ENCODE peak calls at places on chromosomes 6 and 20, in nine cellular contexts. U, I, W, E, O, P, B, K and A are unnamed samples.

GRCh38 chr6:118403036-118403435 is 145.1 kb upstream of the PLN start:
- DNase-seq in U (no peak), W (peak; percentile 35), E (no peak), I (no peak), O (no peak), P (no peak), K (no peak), B (no peak), A (no peak)

GRCh38 chr6:115675443-115675842 is 385.2 kb downstream of the FRK start:
- DNase-seq in E (no peak), K (no peak), U (no peak), P (no peak), W (no peak), I (no peak), O (no peak), B (no peak), A (no peak)

GRCh38 chr20:11168026-11168425 is 494.2 kb upstream of the JAG1 start:
- DNase-seq in I (no peak), W (peak; percentile 61), E (no peak), U (no peak), P (no peak), K (no peak), O (peak; percentile 42), B (no peak), A (no peak)

GRCh38 chr6:117200067-117200466 is 65.3 kb upstream of the VGLL2 start:
- DNase-seq in B (no peak), K (no peak), W (no peak), E (no peak), O (no peak), U (no peak), I (peak; percentile 30), P (peak; percentile 5), A (no peak)

GRCh38 chr20:58225490-58226200 is 2.8 kb downstream of the ANKRD60 start:
- DNase-seq in B (no peak), U (no peak), O (no peak), W (no peak), P (no peak), I (no peak), E (no peak), K (no peak), A (no peak)

GRCh38 chr6:37699138-37699766 is 1.6 kb upstream of the MDGA1 start:
- DNase-seq in W (no peak), B (no peak), I (no peak), E (no peak), U (no peak), P (peak; percentile 58), O (no peak), K (no peak), A (no peak)

GRCh38 chr6:139330841-139331500 is 39.2 kb upstream of the TXLNB start:
- DNase-seq in K (no peak), B (no peak), E (no peak), U (no peak), W (peak; percentile 10), O (no peak), I (no peak), P (no peak), A (no peak)

GRCh38 chr20:34562643-34563042 is 4.1 kb downstream of the MAP1LC3A start:
- DNase-seq in O (peak; percentile 21), W (peak; percentile 16), I (no peak), E (peak; percentile 81), P (peak; percentile 35), U (no peak), B (peak; percentile 59), K (no peak), A (no peak)

GRCh38 chr6:21494505-21494904 is 99.0 kb upstream of the SOX4 start:
- DNase-seq in O (no peak), K (no peak), B (no peak), P (no peak), U (no peak), W (no peak), I (no peak), E (peak; percentile 56), A (no peak)

GRCh38 chr6:114171473-114171872 is 171.3 kb downstream of the HS3ST5 start:
- DNase-seq in K (no peak), W (no peak), O (no peak), U (no peak), E (no peak), P (no peak), I (no peak), B (no peak), A (no peak)

GRCh38 chr20:23133560-23133998 is 47.5 kb upstream of the CD93 start:
- DNase-seq in K (no peak), U (no peak), E (peak; percentile 65), P (no peak), B (no peak), I (no peak), W (no peak), O (no peak), A (no peak)

DNA sequence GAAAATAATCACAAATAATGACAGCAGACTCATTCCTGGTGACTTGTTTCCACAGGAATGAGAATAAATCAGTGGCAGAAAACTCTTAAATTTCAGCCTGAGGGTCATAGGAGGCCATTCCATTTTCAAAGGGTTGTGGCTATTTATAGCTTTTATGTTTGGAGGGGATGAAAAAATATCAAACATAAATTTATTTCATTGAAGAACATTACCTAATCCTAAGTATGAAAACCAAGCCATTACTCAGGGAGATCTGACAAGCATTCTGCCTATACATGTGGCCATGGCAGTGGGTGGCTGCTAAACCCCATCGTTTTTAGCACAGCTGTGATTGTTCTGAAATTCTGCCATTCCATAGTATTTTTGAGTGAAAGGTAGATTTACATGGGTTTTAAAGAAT is 173.7 kb upstream of the CNR1 start:
- DNase-seq in W (no peak), B (no peak), P (no peak), I (no peak), K (no peak), E (no peak), O (no peak), U (no peak), A (no peak)
- H3K27ac ChIP-seq in W (no peak overlapping the region), B (no peak overlapping the region), P (no peak overlapping the region), I (no peak overlapping the region), K (no peak overlapping the region), E (no peak overlapping the region), O (no peak overlapping the region), U (no peak overlapping the region), A (no peak overlapping the region)

GRCh38 chr6:109370336-109370735 is 11.9 kb downstream of the CD164 start:
- DNase-seq in B (no peak), U (no peak), I (no peak), K (no peak), E (no peak), W (no peak), P (no peak), O (no peak), A (no peak)
- H3K4me3 ChIP-seq in B (no peak overlapping the region), U (no peak overlapping the region), I (no peak overlapping the region), K (no peak overlapping the region), E (no peak overlapping the region), W (no peak overlapping the region), P (no peak overlapping the region), O (no peak overlapping the region), A (no peak overlapping the region)

GRCh38 chr6:143516700-143517446 is 5.4 kb upstream of the FUCA2 start:
- DNase-seq in B (no peak), P (no peak), K (no peak), I (no peak), W (no peak), O (no peak), E (no peak), U (no peak), A (no peak)
- TF ChIP-seq CTCF in B (no peak), P (no peak), K (no peak), I (no peak), W (no peak), O (no peak), E (no peak), U (no peak), A (no peak)

DNA sequence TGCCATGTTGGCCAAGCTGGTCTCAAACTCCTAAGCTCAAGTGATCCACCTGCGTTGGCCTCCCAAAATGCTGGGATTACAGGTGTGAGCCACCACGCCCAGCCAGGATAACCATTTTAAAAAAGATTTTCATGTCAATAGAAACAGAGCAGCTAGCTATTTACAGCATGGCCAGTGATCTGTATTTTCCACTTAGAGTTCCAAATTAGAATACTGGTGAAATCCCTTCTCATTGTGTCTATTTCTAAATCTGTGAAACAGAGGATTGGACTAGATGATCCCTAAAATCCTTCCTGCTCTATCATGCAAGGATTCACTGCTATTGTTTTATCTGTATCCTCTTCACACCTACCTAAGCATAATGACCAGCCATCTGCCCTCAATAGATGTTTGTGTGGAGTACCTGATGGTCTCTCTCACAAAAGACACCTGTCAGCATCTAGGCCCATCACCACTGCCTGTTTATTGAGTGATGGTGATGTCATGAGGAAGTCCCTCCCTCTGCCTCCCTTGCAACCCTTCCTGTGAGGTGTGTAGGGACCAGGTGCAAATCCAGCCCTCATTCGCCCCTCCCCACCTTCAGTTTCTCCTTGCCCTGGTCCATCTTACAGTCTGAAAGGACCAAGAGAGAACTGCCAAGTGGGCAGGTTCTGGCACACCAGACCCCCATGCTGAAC is 26.5 kb upstream of the SMIM29 start:
- DNase-seq in E (no peak), U (no peak), P (no peak), B (no peak), K (no peak), W (no peak), I (no peak), O (no peak), A (no peak)
- H3K27ac ChIP-seq in E (no peak overlapping the region), U (no peak overlapping the region), P (no peak overlapping the region), B (no peak overlapping the region), K (no peak overlapping the region), W (no peak overlapping the region), I (no peak overlapping the region), O (no peak overlapping the region), A (no peak overlapping the region)

GRCh38 chr6:158464483-158464882 is 95.4 kb upstream of the TMEM181 start:
- DNase-seq in O (no peak), I (no peak), U (no peak), B (no peak), E (peak; percentile 92), P (no peak), W (no peak), K (no peak), A (no peak)
- H3K4me3 ChIP-seq in O (no peak overlapping the region), I (no peak overlapping the region), U (no peak overlapping the region), B (no peak overlapping the region), E (no peak overlapping the region), P (no peak overlapping the region), W (no peak overlapping the region), K (no peak overlapping the region), A (no peak overlapping the region)

DNA sequence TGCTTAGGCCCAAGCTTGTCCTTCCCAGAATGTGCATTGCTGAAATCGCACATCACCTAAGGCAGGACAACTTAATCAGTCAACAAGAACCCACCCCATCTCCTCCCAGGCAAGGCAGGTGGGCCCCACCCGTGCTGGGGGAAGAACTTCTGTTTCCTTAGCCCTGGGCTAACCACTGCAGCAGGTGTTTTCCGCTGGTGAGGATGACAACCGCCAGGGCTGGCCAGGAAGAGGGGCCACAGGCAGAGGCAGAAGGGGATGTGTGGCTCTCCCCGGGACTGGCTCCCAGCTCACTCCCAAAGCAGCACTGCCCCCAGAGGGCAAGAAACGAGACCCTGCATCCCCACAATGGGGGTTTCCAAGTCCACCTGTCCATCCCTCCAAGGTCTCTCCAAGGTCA is 168.4 kb upstream of the CST7 start:
- DNase-seq in P (peak; percentile 3), U (peak; percentile 51), B (peak; percentile 11), O (no peak), W (no peak), E (peak; percentile 44), I (no peak), K (no peak), A (no peak)
- TF ChIP-seq CTCF in P (no peak), U (no peak), B (no peak), O (no peak), W (no peak), E (no peak), I (no peak), K (no peak), A (no peak)

GRCh38 chr20:38806855-38807655 is 1.6 kb downstream of the PPP1R16B start:
- DNase-seq in E (peak; percentile 67), O (no peak), U (peak; percentile 83), I (no peak), P (no peak), K (no peak), B (peak; percentile 50), W (no peak), A (no peak)
- H3K27ac ChIP-seq in E (no peak overlapping the region), O (no peak overlapping the region), U (peak overlapping the region; percentile 90), I (no peak overlapping the region), P (no peak overlapping the region), K (no peak overlapping the region), B (no peak overlapping the region), W (no peak overlapping the region), A (no peak overlapping the region)